ENCODE peak calls at places on chromosomes 5 and 9, in nine cellular contexts. P, J, L, B, C, G, D, A and I are unnamed samples.

GRCh38 chr5:180130876-180131740 is 59.5 kb upstream of the RNF130 start:
- DNase-seq in B (peak), G (no peak), J (no peak), P (no peak), C (no peak), D (no peak), L (no peak), A (no peak), I (no peak)

GRCh38 chr9:35533398-35533797 is 43.5 kb downstream of the RUSC2 start:
- DNase-seq in C (no peak), A (no peak), B (no peak), D (no peak), P (no peak), G (no peak), J (no peak), L (no peak), I (no peak)

GRCh38 chr5:120430572-120430971 is 33.5 kb upstream of the PRR16 start:
- DNase-seq in A (no peak), P (no peak), D (no peak), C (no peak), B (no peak), L (no peak), J (no peak), G (no peak), I (no peak)

GRCh38 chr9:113563856-113564514 is 100.5 kb downstream of the RGS3 start:
- DNase-seq in L (no peak), A (no peak), P (no peak), D (no peak), J (no peak), G (no peak), B (no peak), C (no peak), I (no peak)

GRCh38 chr5:2891781-2892180 is 140.3 kb upstream of the IRX2 start:
- DNase-seq in L (no peak), A (no peak), B (no peak), D (no peak), J (no peak), C (no peak), G (no peak), P (no peak), I (no peak)

GRCh38 chr5:18305288-18305899 is 671.1 kb downstream of the TAF11L14 start:
- DNase-seq in D (peak), J (no peak), G (peak), C (no peak), B (peak), A (peak), P (no peak), L (peak), I (no peak)

GRCh38 chr9:76576344-76576743 is 117.4 kb downstream of the GCNT1 start:
- DNase-seq in A (peak), L (peak), P (no peak), D (no peak), G (no peak), C (peak), B (peak), J (peak), I (no peak)

GRCh38 chr9:126411948-126412284 is 85.3 kb downstream of the MVB12B start:
- DNase-seq in L (no peak), D (no peak), B (no peak), A (no peak), G (peak), J (no peak), P (no peak), C (no peak), I (no peak)

GRCh38 chr5:17157294-17157693 is 60.1 kb upstream of the BASP1 start:
- DNase-seq in G (no peak), L (no peak), P (no peak), D (no peak), J (no peak), A (no peak), C (no peak), B (no peak), I (no peak)

GRCh38 chr5:178471666-178472065 is 118.5 kb downstream of the COL23A1 start:
- DNase-seq in A (no peak), D (no peak), C (no peak), P (no peak), L (no peak), B (no peak), G (no peak), J (no peak), I (no peak)

GRCh38 chr5:56282241-56282640 is 49.1 kb upstream of the ANKRD55 start:
- DNase-seq in B (no peak), G (no peak), C (no peak), L (no peak), D (no peak), J (no peak), P (no peak), A (no peak), I (no peak)

GRCh38 chr5:151020304-151021031 is at the start of gene GPX3:
- DNase-seq in C (peak), J (no peak), P (peak), D (peak), L (peak), B (peak), G (no peak), A (peak), I (peak)

GRCh38 chr5:109990723-109991359 is 301.1 kb downstream of the MAN2A1 start:
- DNase-seq in C (no peak), P (no peak), G (no peak), L (no peak), B (no peak), A (no peak), D (no peak), J (no peak), I (no peak)

GRCh38 chr9:21972361-21972760 is 21.8 kb downstream of the CDKN2A start:
- DNase-seq in A (no peak), J (no peak), D (no peak), P (no peak), B (no peak), G (no peak), C (no peak), L (no peak), I (no peak)

GRCh38 chr5:122319897-122320296 is 7.9 kb downstream of the SNCAIP start:
- DNase-seq in J (no peak), G (no peak), P (no peak), D (no peak), L (no peak), C (no peak), A (no peak), B (no peak), I (no peak)

GRCh38 chr5:22514231-22514630 is 338.9 kb downstream of the CDH12 start:
- DNase-seq in G (peak), D (no peak), C (no peak), B (no peak), A (no peak), L (no peak), J (no peak), P (no peak), I (no peak)

GRCh38 chr9:126162611-126163381 is 163.8 kb upstream of the MVB12B start:
- DNase-seq in A (no peak), P (no peak), L (no peak), B (no peak), C (no peak), D (no peak), J (no peak), G (no peak), I (no peak)

GRCh38 chr9:95494022-95494415 is 22.8 kb downstream of the PTCH1 start:
- DNase-seq in P (peak), C (no peak), B (peak), J (no peak), L (no peak), A (no peak), G (no peak), D (no peak), I (no peak)

GRCh38 chr5:2684606-2685005 is 66.9 kb downstream of the IRX2 start:
- DNase-seq in A (no peak), J (no peak), L (no peak), D (no peak), B (no peak), P (no peak), C (no peak), G (no peak), I (no peak)

GRCh38 chr5:395921-396714 is 46.9 kb upstream of the EXOC3 start:
- DNase-seq in J (no peak), D (no peak), B (no peak), G (no peak), A (no peak), C (no peak), L (no peak), P (no peak), I (no peak)

GRCh38 chr5:132262882-132263547 is 5.5 kb downstream of the PDLIM4 start:
- DNase-seq in J (no peak), G (no peak), D (no peak), B (no peak), A (peak), L (no peak), P (no peak), C (no peak), I (no peak)

GRCh38 chr5:111461261-111461671 is 51.1 kb downstream of the STARD4 start:
- DNase-seq in A (peak), P (peak), L (peak), J (no peak), B (peak), G (peak), C (no peak), D (peak), I (no peak)

GRCh38 chr9:2281031-2281802 is 266.1 kb downstream of the SMARCA2 start:
- DNase-seq in J (no peak), P (no peak), G (peak), C (no peak), L (peak), B (no peak), D (peak), A (no peak), I (peak)

GRCh38 chr9:5799314-5799713 is 33.6 kb downstream of the ERMP1 start:
- DNase-seq in A (no peak), C (peak), D (no peak), B (peak), P (peak), G (peak), J (no peak), L (peak), I (peak)

GRCh38 chr5:146494656-146495055 is 21.3 kb downstream of the GPR151 start:
- DNase-seq in C (no peak), J (no peak), L (no peak), B (no peak), G (no peak), A (no peak), D (no peak), P (no peak), I (no peak)

GRCh38 chr5:93585054-93585751 is 2.2 kb downstream of the NR2F1 start:
- DNase-seq in D (peak), A (no peak), C (no peak), P (no peak), G (peak), J (no peak), L (peak), B (no peak), I (no peak)

GRCh38 chr5:163846512-163846911 is 341.1 kb downstream of the MAT2B start:
- DNase-seq in A (no peak), L (no peak), D (no peak), G (peak), C (no peak), P (no peak), B (no peak), J (no peak), I (no peak)